ENCODE peak calls at places on chromosomes 1 and 21, in four cellular contexts. Z is thoracic aorta, G is heart left ventricle, I is mesothelial cell of epicardium. K is an unnamed sample.

GRCh38 chr1:197911857-197912696 is 5.1 kb upstream of the LHX9 start:
- DNase-seq in Z (no peak), G (no peak), I (no peak), K (no peak)

GRCh38 chr21:45799765-45800338 is 156.3 kb downstream of the PCBP3 start:
- DNase-seq in Z (no peak), G (no peak), I (no peak), K (no peak)

GRCh38 chr1:203534526-203534925 is 40.6 kb downstream of the OPTC start:
- DNase-seq in Z (peak), G (no peak), I (no peak), K (no peak)

GRCh38 chr1:52348704-52349301 is 17.2 kb downstream of the CC2D1B start:
- DNase-seq in Z (no peak), G (no peak), I (no peak), K (peak)

GRCh38 chr1:112528076-112528475 is 19.3 kb downstream of the WNT2B start:
- DNase-seq in Z (no peak), G (no peak), I (no peak), K (no peak)

GRCh38 chr1:29805122-29805895 is 569.0 kb downstream of the PTPRU start:
- DNase-seq in Z (no peak), G (no peak), I (no peak), K (no peak)

GRCh38 chr1:110526189-110526588 is 7.2 kb upstream of the KCNA10 start:
- DNase-seq in Z (no peak), G (no peak), I (no peak), K (no peak)

GRCh38 chr1:16013220-16013907 is 4.5 kb downstream of the HSPB7 start:
- DNase-seq in Z (peak), G (peak), I (no peak), K (no peak)

GRCh38 chr1:61083014-61083798 is 845 bp downstream of the NFIA start:
- DNase-seq in Z (no peak), G (peak), I (no peak), K (no peak)

GRCh38 chr21:39712976-39713375 is 32.0 kb upstream of the IGSF5 start:
- DNase-seq in Z (no peak), G (no peak), I (no peak), K (no peak)
- TF ChIP-seq CTCF in Z (no peak), G (no peak), I (no peak), K (no peak)

DNA sequence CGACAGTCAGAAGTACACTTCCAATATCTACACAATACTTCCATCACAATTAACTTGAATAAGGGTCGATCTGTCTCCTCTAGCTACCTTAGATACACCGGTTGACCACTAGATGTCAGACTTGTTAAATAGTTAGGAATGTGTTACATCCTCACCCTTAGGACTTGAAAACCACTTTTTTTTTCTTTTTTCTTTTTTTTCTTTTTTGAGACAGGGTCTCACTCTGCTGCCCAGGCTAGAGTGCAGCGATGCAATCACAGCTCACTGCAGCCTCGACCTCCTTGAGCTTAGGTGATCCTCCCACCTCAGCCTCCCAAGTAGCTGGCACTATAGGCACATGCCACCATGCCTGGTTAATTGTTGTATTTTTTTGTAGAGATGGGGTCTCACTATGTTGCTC is 120.4 kb upstream of the GREM2 start:
- DNase-seq in Z (no peak), G (no peak), I (no peak), K (no peak)
- TF ChIP-seq CTCF in Z (no peak), G (peak), I (peak), K (peak)

DNA sequence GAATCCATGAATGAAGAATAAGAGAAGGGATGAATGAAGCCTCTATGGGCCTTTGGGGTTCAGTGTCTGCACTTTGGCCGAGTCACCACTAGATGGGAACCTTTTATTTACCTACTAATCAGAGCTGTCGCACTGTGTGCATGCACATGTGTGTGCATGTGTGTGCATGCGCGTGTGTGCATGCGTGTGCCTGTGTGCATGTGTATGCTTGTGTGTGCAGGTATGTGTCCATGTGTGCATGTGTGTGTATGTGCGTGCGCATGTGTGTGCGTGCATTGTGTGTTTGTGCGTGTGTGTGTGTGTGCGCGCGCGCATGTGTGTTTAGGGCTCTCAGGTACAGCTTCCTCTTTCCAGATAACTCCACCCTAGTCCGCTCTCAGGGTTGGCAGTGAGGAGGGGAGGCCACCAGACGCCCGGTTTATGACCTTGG is 20.4 kb upstream of the UBXN10 start:
- DNase-seq in Z (no peak), G (no peak), I (no peak), K (no peak)
- TF ChIP-seq CTCF in Z (no peak), G (no peak), I (no peak), K (no peak)

GRCh38 chr1:167208624-167208976 is 12.1 kb upstream of the POU2F1 start:
- DNase-seq in Z (no peak), G (no peak), I (no peak), K (no peak)
- TF ChIP-seq CTCF in Z (no peak), G (no peak), I (no peak), K (no peak)

DNA sequence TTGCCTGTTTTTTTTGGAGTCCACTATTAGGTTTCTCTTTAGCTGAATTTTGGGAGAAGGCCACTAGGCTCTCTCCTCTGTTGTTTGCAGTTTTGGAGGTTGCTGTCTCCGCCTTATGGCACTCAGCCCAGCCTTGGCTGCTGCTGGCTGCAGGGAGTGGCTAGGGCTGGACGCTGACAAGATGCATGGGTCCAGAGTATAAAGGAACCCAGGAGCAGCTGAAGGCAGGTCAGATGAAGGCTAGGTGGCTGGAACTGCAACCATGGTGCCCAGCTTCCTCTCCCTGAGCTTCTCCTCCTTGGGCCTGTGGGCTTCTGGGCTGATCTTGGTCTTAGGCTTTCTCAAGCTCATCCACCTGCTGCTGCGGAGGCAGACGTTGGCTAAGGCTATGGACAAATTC is at the start of gene CYP4B1:
- DNase-seq in Z (no peak), G (peak), I (no peak), K (no peak)
- TF ChIP-seq CTCF in Z (no peak), G (no peak), I (no peak), K (no peak)

DNA sequence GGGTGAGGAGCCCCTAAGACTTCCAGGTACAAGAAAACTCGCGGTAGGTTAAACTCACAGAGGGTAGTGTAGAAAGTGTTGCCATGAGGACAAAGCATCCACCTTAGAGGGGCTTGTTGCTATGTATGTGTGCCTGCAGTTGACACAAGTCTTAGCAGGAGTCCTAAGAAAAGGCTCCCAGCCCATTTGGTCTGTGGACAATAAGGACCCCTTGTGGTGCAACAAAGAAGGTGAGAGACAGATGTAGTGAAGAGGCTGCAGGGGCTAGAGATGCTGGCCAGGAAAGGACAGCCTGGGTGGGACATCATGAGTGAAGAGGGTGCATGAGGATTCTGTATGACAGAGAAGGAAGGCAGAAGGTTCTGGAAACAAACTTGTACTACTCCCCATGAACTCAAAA is 36.3 kb upstream of the IL10 start:
- DNase-seq in Z (no peak), G (no peak), I (no peak), K (no peak)
- TF ChIP-seq CTCF in Z (peak), G (peak), I (no peak), K (no peak)

DNA sequence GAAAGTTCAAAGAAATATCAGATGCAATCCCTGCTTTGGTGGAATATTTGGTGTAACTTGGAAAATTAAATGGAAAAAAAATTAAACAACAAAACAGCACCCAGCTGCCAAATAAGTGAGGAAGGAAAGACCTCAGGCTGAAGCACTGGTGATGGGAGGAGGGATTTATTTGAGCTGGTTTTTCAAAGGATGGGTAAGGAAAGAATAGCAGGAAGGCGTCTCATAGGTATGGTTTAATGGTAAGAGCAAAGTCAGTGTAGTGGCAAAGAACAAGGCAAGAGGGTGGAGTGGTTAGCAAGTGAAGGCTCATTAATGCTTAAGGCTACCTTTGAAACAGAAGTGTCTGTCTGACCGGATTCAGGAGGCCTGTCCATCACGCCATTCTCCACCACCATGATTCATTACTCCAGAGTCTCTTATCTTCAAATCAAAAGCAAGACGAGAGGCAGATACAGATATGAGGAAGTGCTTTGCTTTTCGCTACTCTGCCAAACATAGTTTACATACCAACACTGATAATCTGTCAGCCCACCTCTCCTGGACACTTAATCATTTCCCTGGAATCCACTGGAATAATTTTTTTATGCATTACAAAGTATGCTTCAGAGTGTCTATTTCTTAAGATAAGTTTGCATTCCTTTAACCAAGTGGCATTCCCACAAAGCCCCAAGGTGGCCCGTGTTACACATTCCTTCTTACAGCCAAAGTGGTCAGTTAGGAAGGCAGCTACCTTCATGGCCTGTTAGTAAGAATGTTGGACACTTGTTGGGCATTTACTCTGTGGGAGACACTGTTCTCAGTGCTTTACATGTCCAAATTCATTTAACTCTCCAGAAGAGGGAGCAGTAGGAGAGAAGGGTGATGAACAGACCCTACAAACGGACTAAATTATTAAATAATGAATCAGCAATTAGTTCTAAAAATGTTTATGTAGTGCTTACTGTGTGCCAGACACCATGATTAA is 146.6 kb downstream of the ROR1 start:
- DNase-seq in Z (no peak), G (no peak), I (no peak), K (no peak)
- TF ChIP-seq CTCF in Z (peak), G (no peak), I (peak), K (no peak)

DNA sequence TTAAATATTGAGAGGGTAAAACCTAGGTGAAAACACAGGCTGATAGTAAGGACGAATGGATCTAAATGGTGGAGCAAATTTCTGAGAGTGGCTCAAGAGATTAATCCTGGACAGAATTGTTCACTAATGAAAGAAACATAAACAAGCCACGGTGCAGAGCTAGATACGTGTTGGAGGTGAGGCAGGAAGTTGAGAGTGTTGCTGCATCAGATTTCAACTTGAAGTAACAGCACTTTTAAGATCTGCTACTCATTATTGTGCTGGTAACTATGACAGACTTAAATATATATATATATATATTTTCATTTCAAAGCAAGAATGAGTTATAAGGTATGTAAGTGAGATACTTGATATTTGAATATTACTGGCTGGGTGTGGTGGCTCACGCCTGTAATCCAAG is 64.9 kb downstream of the PTGS2 start:
- DNase-seq in Z (no peak), G (no peak), I (no peak), K (no peak)
- TF ChIP-seq CTCF in Z (no peak), G (no peak), I (no peak), K (no peak)

DNA sequence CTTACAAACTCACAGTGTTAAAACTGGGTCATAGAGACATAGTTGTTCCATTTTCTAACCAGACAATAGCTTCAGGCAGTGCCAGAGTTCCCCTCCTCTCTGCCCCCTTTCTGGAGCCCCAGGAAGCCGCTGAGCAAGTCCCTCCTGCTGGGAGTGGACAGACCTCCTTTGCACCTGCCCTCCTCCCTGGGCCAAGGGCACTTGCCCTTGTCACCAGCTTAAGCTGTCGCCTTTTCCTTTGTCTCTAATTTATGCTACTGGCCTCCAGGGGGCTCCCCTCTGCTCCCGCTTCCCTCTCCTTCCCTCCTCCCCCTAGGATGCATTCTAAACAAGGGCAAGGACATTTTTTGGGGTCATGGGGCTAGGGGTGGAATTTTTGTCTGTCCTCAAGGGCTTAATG is 182.4 kb downstream of the MIS18A start:
- DNase-seq in Z (no peak), G (no peak), I (no peak), K (no peak)
- TF ChIP-seq CTCF in Z (no peak), G (no peak), I (no peak), K (no peak)

GRCh38 chr1:169509354-169509753 is 23.6 kb upstream of the SLC19A2 start:
- DNase-seq in Z (no peak), G (no peak), I (no peak), K (no peak)
- TF ChIP-seq CTCF in Z (no peak), G (no peak), I (no peak), K (no peak)

K was measured in dorsolateral prefrontal cortex.